ENCODE peak calls at places on chromosome 22, in six cellular contexts. One of them, this sample, is unnamed.

GRCh38 chr22:48637231-48637630 is 1190.4 kb downstream of the BRD1 start:
- DNase-seq in NCI-H524: no peak
- DNase-seq in HS-5: no peak
- DNase-seq in EL: no peak
- DNase-seq in ELR: no peak
- DNase-seq in SW 1271: no peak
- DNase-seq in this sample: no peak

GRCh38 chr22:31695423-31695822 is 33.4 kb upstream of the PISD start:
- DNase-seq in NCI-H524: no peak
- DNase-seq in HS-5: no peak
- DNase-seq in EL: no peak
- DNase-seq in ELR: peak
- DNase-seq in SW 1271: no peak
- DNase-seq in this sample: no peak

GRCh38 chr22:24421428-24421931 is 5.9 kb upstream of the ADORA2A start:
- DNase-seq in NCI-H524: peak
- DNase-seq in HS-5: no peak
- DNase-seq in EL: no peak
- DNase-seq in ELR: peak
- DNase-seq in SW 1271: no peak
- DNase-seq in this sample: no peak

GRCh38 chr22:32123657-32124056 is 35.4 kb downstream of the C22orf42 start:
- DNase-seq in NCI-H524: no peak
- DNase-seq in HS-5: no peak
- DNase-seq in EL: no peak
- DNase-seq in ELR: no peak
- DNase-seq in SW 1271: no peak
- DNase-seq in this sample: no peak

GRCh38 chr22:25800766-25801165 is 58.8 kb downstream of the MYO18B start:
- DNase-seq in NCI-H524: no peak
- DNase-seq in HS-5: no peak
- DNase-seq in EL: no peak
- DNase-seq in ELR: no peak
- DNase-seq in SW 1271: no peak
- DNase-seq in this sample: no peak

GRCh38 chr22:25775501-25775900 is 33.5 kb downstream of the MYO18B start:
- DNase-seq in NCI-H524: no peak
- DNase-seq in HS-5: no peak
- DNase-seq in EL: peak
- DNase-seq in ELR: peak
- DNase-seq in SW 1271: no peak
- DNase-seq in this sample: no peak

GRCh38 chr22:23524226-23524625 is 55.9 kb downstream of the IGLL1 start:
- DNase-seq in NCI-H524: no peak
- DNase-seq in HS-5: no peak
- DNase-seq in EL: no peak
- DNase-seq in ELR: no peak
- DNase-seq in SW 1271: no peak
- DNase-seq in this sample: no peak

GRCh38 chr22:30717331-30717921 is 22.8 kb downstream of the OSBP2 start:
- DNase-seq in NCI-H524: no peak
- DNase-seq in HS-5: peak
- DNase-seq in EL: peak
- DNase-seq in ELR: peak
- DNase-seq in SW 1271: peak
- DNase-seq in this sample: no peak

GRCh38 chr22:46056169-46057041 is 79.4 kb upstream of the WNT7B start:
- DNase-seq in NCI-H524: no peak
- DNase-seq in HS-5: no peak
- DNase-seq in EL: peak
- DNase-seq in ELR: peak
- DNase-seq in SW 1271: no peak
- DNase-seq in this sample: peak

This sample was measured in SHP77 treated with DMSO at 0.1 percent for 48 hours.